ENCODE peak calls at places on chromosomes 7 and 10, in five cellular contexts. V is HCT116; U is stimulated activated CD4-positive, alpha-beta T cell treated with anti-CD3 and anti-CD28 coated beads, TNF-alpha, amount 100 ng/mL, for 4 hours; H is fibroblast of mammary gland; D is Right ventricle myocardium superior. K is an unnamed sample.

GRCh38 chr7:44587843-44588711 is 6.0 kb upstream of the TMED4 start:
- DNase-seq in V (peak), U (no peak), H (peak), D (no peak), K (no peak)

GRCh38 chr7:114414151-114415053 is at the start of gene FOXP2:
- DNase-seq in V (no peak), U (no peak), H (peak), D (no peak), K (no peak)

GRCh38 chr10:64484931-64485330 is 963.7 kb downstream of the REEP3 start:
- DNase-seq in V (no peak), U (no peak), H (peak), D (no peak), K (no peak)

GRCh38 chr7:134632937-134633540 is 13.6 kb upstream of the BPGM start:
- DNase-seq in V (peak), U (no peak), H (peak), D (no peak), K (no peak)

GRCh38 chr7:41964849-41965745 is 262.2 kb upstream of the INHBA start:
- DNase-seq in V (no peak), U (no peak), H (no peak), D (no peak), K (no peak)

GRCh38 chr10:49569031-49569765 is 30.3 kb upstream of the ERCC6 start:
- DNase-seq in V (no peak), U (no peak), H (peak), D (no peak), K (no peak)

GRCh38 chr10:36759111-36759805 is 366.1 kb upstream of the ANKRD30A start:
- DNase-seq in V (no peak), U (no peak), H (peak), D (no peak), K (no peak)

GRCh38 chr7:7868245-7868899 is 100.2 kb upstream of the GLCCI1 start:
- DNase-seq in V (no peak), U (no peak), H (no peak), D (no peak), K (no peak)

GRCh38 chr10:7027237-7027912 is 383.5 kb downstream of the SFMBT2 start:
- DNase-seq in V (no peak), U (no peak), H (no peak), D (no peak), K (no peak)

GRCh38 chr7:99290980-99291607 is 18.5 kb downstream of the MYH16 start:
- DNase-seq in V (no peak), U (no peak), H (no peak), D (no peak), K (no peak)

GRCh38 chr10:65377687-65378086 is 1548.1 kb upstream of the LRRTM3 start:
- DNase-seq in V (no peak), U (no peak), H (no peak), D (no peak), K (no peak)

GRCh38 chr10:119829429-119829828 is 43.2 kb downstream of the MCMBP start:
- DNase-seq in V (no peak), U (no peak), H (no peak), D (no peak), K (no peak)

GRCh38 chr7:22885824-22886255 is 63.2 kb upstream of the TOMM7 start:
- DNase-seq in V (no peak), U (no peak), H (peak), D (no peak), K (peak)

GRCh38 chr10:61283066-61283465 is 170.1 kb downstream of the TMEM26 start:
- DNase-seq in V (no peak), U (no peak), H (peak), D (no peak), K (no peak)

GRCh38 chr10:50293508-50294320 is 42.4 kb upstream of the ASAH2 start:
- DNase-seq in V (no peak), U (no peak), H (no peak), D (no peak), K (no peak)

GRCh38 chr7:137949416-137950262 is 52.2 kb downstream of the CREB3L2 start:
- DNase-seq in V (no peak), U (no peak), H (no peak), D (no peak), K (no peak)

GRCh38 chr7:73741600-73741999 is 3.0 kb upstream of the ABHD11 start:
- DNase-seq in V (no peak), U (no peak), H (no peak), D (no peak), K (no peak)

GRCh38 chr10:118790058-118790457 is 35.3 kb upstream of the CACUL1 start:
- DNase-seq in V (no peak), U (no peak), H (no peak), D (no peak), K (no peak)

K was measured in activated T-helper 9 cell treated with anti-CD3 and anti-CD28 coated beads, Interleukin-2, amount 50 U/mL, for 16 hours.